ENCODE peak calls at places on chromosomes 3 and 15, in four cellular contexts. D is right cardiac atrium, A is HCT116, G is stomach. K is an unnamed sample.

GRCh38 chr3:124322309-124322880 is 330.5 kb upstream of the ROPN1 start:
- DNase-seq in A (no peak), D (no peak), G (no peak), K (no peak)

GRCh38 chr3:161250116-161250515 is 29.0 kb downstream of the NMD3 start:
- DNase-seq in A (no peak), G (no peak), D (no peak), K (no peak)

GRCh38 chr3:45414823-45415222 is 26.4 kb downstream of the LARS2 start:
- DNase-seq in G (no peak), D (no peak), A (no peak), K (no peak)

GRCh38 chr3:182078314-182078713 is 366.6 kb downstream of the SOX2 start:
- DNase-seq in G (no peak), D (no peak), A (no peak), K (no peak)

GRCh38 chr15:81133782-81134461 is at the start of gene CFAP161:
- DNase-seq in G (peak), D (peak), A (peak), K (no peak)

GRCh38 chr15:52288051-52288942 is 7.3 kb downstream of the MYO5C start:
- DNase-seq in G (peak), D (no peak), A (no peak), K (peak)

GRCh38 chr3:18757476-18757875 is 332.3 kb upstream of the SATB1 start:
- DNase-seq in G (no peak), D (no peak), A (no peak), K (no peak)

GRCh38 chr3:69113536-69113935 is 8.9 kb downstream of the LMOD3 start:
- DNase-seq in A (no peak), D (no peak), G (no peak), K (no peak)

GRCh38 chr3:132001036-132001435 is 33.8 kb downstream of the CPNE4 start:
- DNase-seq in A (no peak), D (no peak), G (no peak), K (no peak)

GRCh38 chr3:158672293-158673176 is at the start of gene LXN:
- DNase-seq in A (no peak), D (peak), G (peak), K (peak)

GRCh38 chr3:33660035-33660434 is 58.0 kb downstream of the CLASP2 start:
- DNase-seq in A (no peak), G (no peak), D (no peak), K (no peak)

GRCh38 chr3:97823081-97823480 is 1.3 kb downstream of the CRYBG3 start:
- DNase-seq in G (no peak), D (no peak), A (no peak), K (no peak)

GRCh38 chr3:108312656-108313055 is 16.3 kb downstream of the HHLA2 start:
- DNase-seq in D (no peak), G (no peak), A (no peak), K (no peak)

GRCh38 chr3:37129871-37130270 is 44.5 kb downstream of the LRRFIP2 start:
- DNase-seq in G (no peak), A (no peak), D (no peak), K (peak)

GRCh38 chr3:129161860-129162271 is 1.0 kb upstream of the ISY1 start:
- DNase-seq in G (no peak), A (no peak), D (no peak), K (no peak)

GRCh38 chr3:184737641-184738518 is 26.0 kb upstream of the MAGEF1 start:
- DNase-seq in G (peak), A (no peak), D (no peak), K (peak)

GRCh38 chr3:126971891-126972351 is 11.0 kb upstream of the PLXNA1 start:
- DNase-seq in D (peak), G (peak), A (no peak), K (no peak)

GRCh38 chr3:197792019-197792647 is 1.1 kb downstream of the LRCH3 start:
- DNase-seq in D (peak), G (no peak), A (no peak), K (no peak)

GRCh38 chr3:189041482-189042090 is 130.2 kb upstream of the TPRG1 start:
- DNase-seq in A (peak), G (peak), D (peak), K (peak)

GRCh38 chr15:51401872-51402517 is 60.5 kb downstream of the GLDN start:
- DNase-seq in A (no peak), G (peak), D (peak), K (no peak)

GRCh38 chr15:56835598-56836275 is 82.7 kb upstream of the TCF12 start:
- DNase-seq in A (no peak), D (no peak), G (no peak), K (no peak)

GRCh38 chr15:63107895-63108546 is 13.6 kb upstream of the LACTB start:
- DNase-seq in D (no peak), A (no peak), G (no peak), K (no peak)

GRCh38 chr3:45509038-45509767 is 85.3 kb upstream of the LIMD1 start:
- DNase-seq in G (no peak), A (peak), D (no peak), K (no peak)

GRCh38 chr3:179149239-179149887 is 1.2 kb downstream of the PIK3CA start:
- DNase-seq in G (no peak), A (no peak), D (no peak), K (no peak)

GRCh38 chr15:90343391-90343790 is 8.7 kb upstream of the ZNF774 start:
- DNase-seq in G (no peak), A (no peak), D (no peak), K (no peak)

GRCh38 chr3:78941587-78941986 is 826.2 kb downstream of the ROBO1 start:
- DNase-seq in A (no peak), G (no peak), D (no peak), K (peak)

GRCh38 chr3:61564405-61565059 is 3.2 kb downstream of the PTPRG start:
- DNase-seq in D (peak), G (peak), A (no peak), K (no peak)

GRCh38 chr15:67136802-67137201 is 71.4 kb downstream of the SMAD3 start:
- DNase-seq in D (no peak), G (no peak), A (no peak), K (no peak)
- H3K27ac ChIP-seq in D (no peak), G (peak), A (no peak), K (peak)

GRCh38 chr3:4987374-4988296 is 8.4 kb downstream of the BHLHE40 start:
- DNase-seq in A (no peak), D (no peak), G (no peak), K (no peak)

GRCh38 chr3:4989649-4989966 is 10.4 kb downstream of the BHLHE40 start:
- DNase-seq in D (no peak), A (no peak), G (no peak), K (no peak)

GRCh38 chr3:4990061-4990460 is 10.8 kb downstream of the BHLHE40 start:
- DNase-seq in G (no peak), D (no peak), A (no peak), K (no peak)

GRCh38 chr3:4986611-4987373 is 7.6 kb downstream of the BHLHE40 start:
- DNase-seq in G (peak), A (peak), D (peak), K (peak)

GRCh38 chr3:4988815-4989648 is 9.8 kb downstream of the BHLHE40 start:
- DNase-seq in A (no peak), G (no peak), D (peak), K (no peak)
- H3K27ac ChIP-seq in A (no peak), G (peak), D (peak), K (no peak)

DNA sequence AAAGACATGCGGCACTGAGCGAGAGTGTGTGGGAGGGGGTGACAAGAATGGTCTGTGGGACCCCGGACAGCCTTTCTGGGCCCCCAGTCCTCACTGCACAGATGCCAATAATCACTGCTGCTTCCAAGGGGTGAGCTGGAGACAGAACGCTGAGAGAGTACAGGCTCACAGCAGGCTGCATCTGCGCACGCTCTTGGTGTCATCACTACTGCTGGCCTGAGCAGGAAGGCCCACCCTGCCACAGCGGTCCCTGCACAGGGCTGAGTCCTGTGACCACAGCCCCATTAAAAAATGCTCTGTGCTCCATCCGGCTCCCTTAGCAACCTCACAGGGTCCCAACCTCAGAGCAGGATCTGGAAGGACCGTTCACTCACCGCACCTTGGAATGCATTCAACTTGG is 205.5 kb upstream of the NSMCE3 start:
- DNase-seq in D (no peak), A (no peak), G (no peak), K (no peak)
- H3K27ac ChIP-seq in D (no peak), A (no peak), G (no peak), K (no peak)

GRCh38 chr3:112802338-112802737 is 44.3 kb downstream of the CD200R1L start:
- DNase-seq in D (no peak), G (no peak), A (no peak), K (no peak)
- H3K27ac ChIP-seq in D (no peak), G (peak), A (no peak), K (peak)

DNA sequence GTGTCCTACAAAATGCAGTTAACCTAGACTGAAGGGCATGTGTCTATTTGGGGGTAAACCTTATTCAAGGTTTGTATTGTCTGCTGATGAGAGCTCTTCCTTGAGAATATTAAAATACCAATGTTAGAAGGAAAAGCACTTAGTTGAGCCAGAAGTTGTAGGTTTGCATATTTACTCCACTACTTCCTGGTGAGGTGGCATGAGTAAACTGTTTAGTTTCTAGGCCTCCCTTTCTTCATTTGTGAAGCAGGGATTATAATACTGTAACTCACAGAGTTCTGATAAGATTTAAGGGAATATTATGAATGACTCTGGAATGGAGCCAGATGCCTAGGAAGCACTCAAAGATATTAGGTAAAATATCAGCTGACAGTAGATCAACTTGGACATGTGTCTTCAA is 46.7 kb downstream of the CD200R1L start:
- DNase-seq in A (no peak), D (no peak), G (no peak), K (peak)
- H3K27ac ChIP-seq in A (no peak), D (no peak), G (peak), K (peak)

DNA sequence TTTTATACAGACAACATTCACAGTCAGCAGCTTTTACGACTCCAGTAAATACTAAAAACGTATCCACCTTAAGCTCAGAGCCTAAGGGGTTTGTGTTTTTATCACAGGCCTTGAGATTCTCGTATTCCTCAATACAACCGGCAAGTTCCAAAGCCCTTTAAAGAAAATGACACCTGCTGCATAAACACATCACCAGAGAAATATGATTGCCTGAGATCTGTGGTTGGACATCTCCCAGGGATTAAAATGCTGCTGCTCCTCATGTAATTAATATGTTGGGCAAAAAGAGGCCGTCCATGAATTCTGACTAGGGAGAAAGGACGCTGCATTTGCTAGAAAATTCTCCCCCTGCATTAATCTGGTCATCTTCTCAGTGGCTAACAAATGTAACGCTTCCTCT is 544.8 kb downstream of the MAGI1 start:
- DNase-seq in A (no peak), D (no peak), G (no peak), K (no peak)
- H3K27ac ChIP-seq in A (no peak), D (no peak), G (no peak), K (no peak)

K was measured in epithelial cell of prostate.